ENCODE peak calls at places on chromosomes 4 and X, in four cellular contexts. T is ecto neural progenitor cell, G is astrocyte, Y is ureter. I is an unnamed sample.

GRCh38 chr4:112516401-112517066 is 554 bp upstream of the NEUROG2 start:
- DNase-seq in T (peak; percentile 91), Y (no peak), G (no peak), I (no peak)

GRCh38 chrX:96372313-96373046 is 312.2 kb upstream of the DIAPH2 start:
- DNase-seq in T (no peak), Y (no peak), G (no peak), I (no peak)

GRCh38 chrX:153763298-153763932 is 634 bp upstream of the PLXNB3 start:
- DNase-seq in T (no peak), G (no peak), Y (no peak), I (no peak)

GRCh38 chr4:15241946-15242345 is 185.9 kb upstream of the C1QTNF7 start:
- DNase-seq in G (no peak), Y (no peak), T (no peak), I (no peak)

GRCh38 chrX:25555521-25555920 is 539.8 kb upstream of the ARX start:
- DNase-seq in Y (no peak), G (no peak), T (no peak), I (no peak)

GRCh38 chr4:81747242-81747930 is 275.7 kb upstream of the RASGEF1B start:
- DNase-seq in T (no peak), Y (no peak), G (no peak), I (no peak)

GRCh38 chrX:109294097-109294815 is 187.6 kb downstream of the GUCY2F start:
- DNase-seq in T (no peak), G (peak; percentile 3), Y (no peak), I (no peak)

GRCh38 chr4:109994415-109994827 is 81.7 kb downstream of the EGF start:
- DNase-seq in T (no peak), G (no peak), Y (no peak), I (peak; percentile 12)

GRCh38 chr4:142016031-142016430 is 379.6 kb downstream of the IL15 start:
- DNase-seq in T (no peak), Y (no peak), G (no peak), I (no peak)

GRCh38 chrX:68932611-68933010 is 103.8 kb downstream of the EFNB1 start:
- DNase-seq in T (no peak), G (no peak), Y (no peak), I (no peak)

GRCh38 chrX:12814434-12814833 is 23.2 kb downstream of the PRPS2 start:
- DNase-seq in T (no peak), Y (peak; percentile 48), G (no peak), I (no peak)

GRCh38 chr4:121873604-121874003 is 3.3 kb upstream of the BBS7 start:
- DNase-seq in Y (no peak), T (no peak), G (no peak), I (no peak)

GRCh38 chr4:134567461-134567860 is 365.9 kb upstream of the PABPC4L start:
- DNase-seq in Y (no peak), G (no peak), T (no peak), I (no peak)

GRCh38 chrX:50697691-50698090 is 116.3 kb downstream of the SHROOM4 start:
- DNase-seq in Y (no peak), T (no peak), G (peak; percentile 86), I (no peak)

GRCh38 chr4:3317011-3317655 is 24.3 kb downstream of the RGS12 start:
- DNase-seq in G (no peak), Y (peak; percentile 36), T (peak; percentile 39), I (no peak)

GRCh38 chrX:43002526-43003203 is 224.7 kb upstream of the PPP1R2C start:
- DNase-seq in G (no peak), Y (no peak), T (no peak), I (no peak)

GRCh38 chr4:67371563-67371962 is 173.7 kb downstream of the CENPC start:
- DNase-seq in T (no peak), G (no peak), Y (no peak), I (no peak)

GRCh38 chr4:4871267-4872147 is 12.0 kb downstream of the MSX1 start:
- DNase-seq in Y (no peak), G (no peak), T (peak; percentile 56), I (no peak)

GRCh38 chr4:1799364-1799996 is 6.4 kb downstream of the FGFR3 start:
- DNase-seq in T (no peak), Y (no peak), G (no peak), I (no peak)

GRCh38 chr4:127782275-127783025 is at the start of gene HSPA4L:
- DNase-seq in Y (no peak), G (peak; percentile 32), T (peak; percentile 63), I (no peak)

GRCh38 chr4:75429208-75429607 is 85.0 kb downstream of the RCHY1 start:
- DNase-seq in G (no peak), T (no peak), Y (no peak), I (no peak)

GRCh38 chrX:261167-261857 is 19.9 kb upstream of the PLCXD1 start:
- DNase-seq in Y (peak; percentile 58), T (no peak), G (peak; percentile 38), I (no peak)

GRCh38 chr4:123937612-123938011 is 541.0 kb downstream of the SPRY1 start:
- DNase-seq in T (no peak), Y (no peak), G (no peak), I (no peak)

GRCh38 chrX:26138043-26138442 is at the start of gene MAGEB18:
- DNase-seq in T (no peak), Y (no peak), G (no peak), I (no peak)

GRCh38 chrX:53930513-53931380 is 113.5 kb downstream of the PHF8 start:
- DNase-seq in Y (no peak), T (no peak), G (peak; percentile 60), I (no peak)

GRCh38 chr4:165986956-165987698 is 114.1 kb downstream of the TLL1 start:
- DNase-seq in T (no peak), Y (no peak), G (no peak), I (no peak)

GRCh38 chr4:11105715-11106114 is 323.0 kb downstream of the HS3ST1 start:
- DNase-seq in G (no peak), T (no peak), Y (no peak), I (no peak)

GRCh38 chr4:3732076-3733028 is 33.8 kb upstream of the ADRA2C start:
- DNase-seq in T (no peak), Y (no peak), G (no peak), I (no peak)

GRCh38 chrX:110172215-110172614 is 145.7 kb downstream of the AMMECR1 start:
- DNase-seq in T (no peak), Y (no peak), G (no peak), I (no peak)

GRCh38 chr4:121736735-121737351 is 28.1 kb downstream of the SMIM43 start:
- DNase-seq in G (peak; percentile 32), Y (no peak), T (no peak), I (no peak)

GRCh38 chrX:44621088-44621487 is 78.4 kb upstream of the FUNDC1 start:
- DNase-seq in G (no peak), T (no peak), Y (peak; percentile 28), I (no peak)

GRCh38 chr4:54005475-54005874 is 58.9 kb downstream of the CHIC2 start:
- DNase-seq in T (no peak), G (no peak), Y (no peak), I (no peak)

GRCh38 chr4:184816962-184817361 is 8.8 kb downstream of the ACSL1 start:
- DNase-seq in G (no peak), T (no peak), Y (no peak), I (no peak)

GRCh38 chr4:81806485-81806884 is 334.8 kb upstream of the RASGEF1B start:
- DNase-seq in T (no peak), Y (no peak), G (no peak), I (no peak)

GRCh38 chr4:168585168-168586091 is 88.6 kb downstream of the PALLD start:
- DNase-seq in G (peak; percentile 64), T (peak; percentile 80), Y (peak; percentile 72), I (no peak)

GRCh38 chr4:113851816-113852215 is 90.3 kb upstream of the CAMK2D start:
- DNase-seq in Y (no peak), G (no peak), T (no peak), I (no peak)

GRCh38 chrX:102959471-102959870 is 22.4 kb downstream of the RAB40AL start:
- DNase-seq in Y (no peak), T (no peak), G (peak; percentile 77), I (no peak)

GRCh38 chr4:31461425-31461824 is 741.3 kb downstream of the PCDH7 start:
- DNase-seq in Y (no peak), T (no peak), G (peak; percentile 14), I (no peak)

I was measured in SIG-M5.